ENCODE peak calls at places on chromosomes 13 and 19, in four cellular contexts. W, U, R and J are unnamed samples.

GRCh38 chr13:51520524-51520923 is 63.7 kb upstream of the WDFY2 start:
- DNase-seq in U (no peak), R (no peak), W (peak), J (no peak)

GRCh38 chr19:49712397-49712859 is 21.5 kb downstream of the CPT1C start:
- DNase-seq in U (peak), R (peak), W (peak), J (no peak)

GRCh38 chr19:43759515-43759914 is 4.8 kb upstream of the SMG9 start:
- DNase-seq in U (no peak), W (peak), R (peak), J (no peak)

GRCh38 chr19:44891016-44891882 is at the start of gene TOMM40:
- DNase-seq in W (peak), U (no peak), R (no peak), J (no peak)

GRCh38 chr19:51098366-51099069 is 9.7 kb downstream of the CTU1 start:
- DNase-seq in W (no peak), U (no peak), R (no peak), J (no peak)

GRCh38 chr13:92838786-92839185 is 387.8 kb upstream of the GPC6 start:
- DNase-seq in W (peak), U (no peak), R (no peak), J (no peak)

GRCh38 chr19:33872445-33873320 is 76.0 kb downstream of the KCTD15 start:
- DNase-seq in W (no peak), R (no peak), U (no peak), J (no peak)

GRCh38 chr19:7619671-7620441 is 9.5 kb downstream of the XAB2 start:
- DNase-seq in U (no peak), W (no peak), R (no peak), J (no peak)

GRCh38 chr19:43619262-43620060 is at the start of gene ZNF428:
- DNase-seq in U (peak), W (peak), R (peak), J (peak)

GRCh38 chr19:28493881-28494280 is 719.1 kb downstream of the UQCRFS1 start:
- DNase-seq in W (no peak), U (no peak), R (no peak), J (no peak)

GRCh38 chr13:110334841-110335490 is 27.9 kb downstream of the COL4A2 start:
- DNase-seq in U (no peak), W (no peak), R (no peak), J (no peak)

GRCh38 chr13:23790591-23791170 is 98.5 kb downstream of the MIPEP start:
- DNase-seq in W (no peak), R (no peak), U (no peak), J (no peak)

GRCh38 chr19:18097217-18097992 is at the start of gene MAST3:
- DNase-seq in R (peak), U (no peak), W (peak), J (peak)

GRCh38 chr13:109256866-109257760 is 529.3 kb downstream of the IRS2 start:
- DNase-seq in U (no peak), W (peak), R (no peak), J (no peak)

GRCh38 chr13:19766637-19767036 is 16.1 kb downstream of the PSPC1 start:
- DNase-seq in U (no peak), W (no peak), R (no peak), J (no peak)

GRCh38 chr13:111387026-111387871 is 66.8 kb downstream of the TEX29 start:
- DNase-seq in R (no peak), W (no peak), U (no peak), J (no peak)

GRCh38 chr13:45433381-45433790 is 15.2 kb upstream of the SLC25A30 start:
- DNase-seq in R (no peak), W (peak), U (no peak), J (no peak)

GRCh38 chr13:51846756-51847155 is 1.8 kb upstream of the TMEM272 start:
- DNase-seq in W (no peak), R (no peak), U (no peak), J (no peak)

GRCh38 chr13:36536546-36536945 is 104.3 kb downstream of the CCNA1 start:
- DNase-seq in U (no peak), W (no peak), R (no peak), J (no peak)

GRCh38 chr13:43664700-43665191 is 122.0 kb downstream of the ENOX1 start:
- DNase-seq in U (no peak), R (no peak), W (no peak), J (no peak)

GRCh38 chr13:25227690-25228089 is 55.6 kb upstream of the AMER2 start:
- DNase-seq in U (no peak), R (no peak), W (no peak), J (no peak)

GRCh38 chr13:20923272-20923671 is 20.7 kb upstream of the XPO4 start:
- DNase-seq in R (no peak), W (no peak), U (no peak), J (no peak)

GRCh38 chr13:59665736-59666135 is 498.0 kb downstream of the DIAPH3 start:
- DNase-seq in W (no peak), U (no peak), R (no peak), J (no peak)

GRCh38 chr19:11612816-11613511 is 15.7 kb downstream of the ZNF627 start:
- DNase-seq in W (peak), U (no peak), R (no peak), J (no peak)

GRCh38 chr19:6887326-6887725 is at the start of gene ADGRE1:
- DNase-seq in U (no peak), R (no peak), W (no peak), J (no peak)

GRCh38 chr19:15869109-15869555 is 28.7 kb downstream of the CYP4F2 start:
- DNase-seq in W (peak), U (no peak), R (peak), J (no peak)

GRCh38 chr13:67150608-67151007 is 79.5 kb downstream of the PCDH9 start:
- DNase-seq in R (no peak), U (no peak), W (no peak), J (no peak)

GRCh38 chr19:32908641-32909190 is 39.1 kb upstream of the SLC7A9 start:
- DNase-seq in R (no peak), U (no peak), W (no peak), J (no peak)

GRCh38 chr13:110238795-110239194 is 68.2 kb downstream of the COL4A1 start:
- DNase-seq in U (no peak), R (no peak), W (no peak), J (no peak)

GRCh38 chr13:84025828-84026227 is 143.6 kb upstream of the SLITRK1 start:
- DNase-seq in U (no peak), W (no peak), R (no peak), J (no peak)

GRCh38 chr13:47135800-47136658 is 239.2 kb upstream of the HTR2A start:
- DNase-seq in W (no peak), R (no peak), U (no peak), J (no peak)

GRCh38 chr13:41678320-41678719 is 221.0 kb downstream of the RGCC start:
- DNase-seq in U (no peak), W (no peak), R (no peak), J (no peak)

GRCh38 chr19:33216198-33216830 is 9.3 kb downstream of the SLC7A10 start:
- DNase-seq in U (no peak), W (no peak), R (no peak), J (no peak)

GRCh38 chr13:112124100-112124499 is 57.2 kb downstream of the SOX1 start:
- DNase-seq in U (no peak), R (no peak), W (no peak), J (no peak)

GRCh38 chr13:75685239-75685697 is 49.1 kb downstream of the LMO7 start:
- DNase-seq in W (peak), U (peak), R (no peak), J (no peak)

GRCh38 chr13:26998265-26998664 is 173.3 kb downstream of the USP12 start:
- DNase-seq in W (no peak), U (no peak), R (no peak), J (no peak)

GRCh38 chr19:29768166-29768565 is 43.6 kb upstream of the CCNE1 start:
- DNase-seq in W (no peak), R (no peak), U (no peak), J (no peak)
- TF ChIP-seq HDAC6 in W (no peak), R (no peak), U (no peak), J (no peak)

GRCh38 chr19:47111081-47111589 is 2.4 kb downstream of the ZC3H4 start:
- DNase-seq in U (no peak), R (peak), W (no peak), J (no peak)

GRCh38 chr19:47111682-47112165 is 1.9 kb downstream of the ZC3H4 start:
- DNase-seq in U (no peak), R (no peak), W (no peak), J (no peak)

GRCh38 chr19:47112166-47112663 is 1.4 kb downstream of the ZC3H4 start:
- DNase-seq in R (peak), W (peak), U (peak), J (no peak)

GRCh38 chr19:47112664-47113445 is 721 bp downstream of the ZC3H4 start:
- DNase-seq in U (peak), W (peak), R (peak), J (peak)

GRCh38 chr19:47113446-47114348 is at the start of gene ZC3H4:
- DNase-seq in R (peak), W (peak), U (peak), J (peak)
- TF ChIP-seq POLR2A in R (peak), W (peak), U (peak), J (no peak)

GRCh38 chr13:22648325-22648758 is 532.4 kb upstream of the SGCG start:
- DNase-seq in U (no peak), R (no peak), W (no peak), J (no peak)
- TF ChIP-seq HDAC6 in U (no peak), R (no peak), W (no peak), J (no peak)

DNA sequence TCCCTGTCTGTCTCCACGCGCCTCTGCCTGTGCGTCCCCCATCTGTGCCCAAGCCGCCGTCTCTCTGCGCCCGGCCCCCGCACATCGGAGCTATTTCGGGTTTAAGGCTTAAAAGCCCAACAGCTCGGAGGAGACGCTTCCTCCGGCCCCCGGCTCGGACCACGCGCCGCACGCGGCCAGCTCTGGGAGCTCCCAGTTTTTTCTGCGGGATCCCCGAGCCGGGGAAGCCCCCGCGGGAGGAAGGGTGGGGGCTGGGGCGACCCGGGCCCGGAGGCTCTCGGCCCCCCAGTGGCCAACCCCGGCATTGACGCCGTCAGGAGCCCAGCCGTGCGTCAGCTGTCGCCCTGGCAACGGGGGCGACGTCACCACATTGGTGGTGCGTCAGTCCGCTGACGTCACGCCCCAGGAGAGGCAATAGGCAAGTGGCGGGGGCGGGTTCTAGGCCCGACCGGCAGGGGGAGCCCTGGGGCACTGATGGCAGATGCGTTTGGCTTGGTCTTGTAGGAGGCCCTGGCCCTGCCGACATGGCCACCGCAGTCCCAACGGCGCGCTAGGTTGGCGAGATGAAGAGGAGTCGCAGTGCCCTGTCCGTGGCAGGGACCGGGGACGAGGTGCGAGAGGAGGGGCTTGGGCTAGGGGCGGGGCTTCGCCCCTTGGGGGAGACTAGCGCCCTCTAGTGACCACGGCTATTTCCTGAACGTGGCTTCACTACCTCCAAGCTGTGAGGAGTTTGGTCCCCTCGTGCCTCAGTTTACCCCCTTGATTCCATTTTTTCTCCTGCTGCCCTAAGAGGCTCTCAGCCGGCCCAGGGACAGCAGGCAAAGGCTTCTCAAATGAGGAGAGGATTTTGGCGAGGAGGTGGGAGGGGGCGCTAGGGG is 3.7 kb upstream of the PDE4A start:
- DNase-seq in W (peak), U (peak), R (peak), J (peak)
- TF ChIP-seq POLR2A in W (no peak), U (no peak), R (peak), J (no peak)

DNA sequence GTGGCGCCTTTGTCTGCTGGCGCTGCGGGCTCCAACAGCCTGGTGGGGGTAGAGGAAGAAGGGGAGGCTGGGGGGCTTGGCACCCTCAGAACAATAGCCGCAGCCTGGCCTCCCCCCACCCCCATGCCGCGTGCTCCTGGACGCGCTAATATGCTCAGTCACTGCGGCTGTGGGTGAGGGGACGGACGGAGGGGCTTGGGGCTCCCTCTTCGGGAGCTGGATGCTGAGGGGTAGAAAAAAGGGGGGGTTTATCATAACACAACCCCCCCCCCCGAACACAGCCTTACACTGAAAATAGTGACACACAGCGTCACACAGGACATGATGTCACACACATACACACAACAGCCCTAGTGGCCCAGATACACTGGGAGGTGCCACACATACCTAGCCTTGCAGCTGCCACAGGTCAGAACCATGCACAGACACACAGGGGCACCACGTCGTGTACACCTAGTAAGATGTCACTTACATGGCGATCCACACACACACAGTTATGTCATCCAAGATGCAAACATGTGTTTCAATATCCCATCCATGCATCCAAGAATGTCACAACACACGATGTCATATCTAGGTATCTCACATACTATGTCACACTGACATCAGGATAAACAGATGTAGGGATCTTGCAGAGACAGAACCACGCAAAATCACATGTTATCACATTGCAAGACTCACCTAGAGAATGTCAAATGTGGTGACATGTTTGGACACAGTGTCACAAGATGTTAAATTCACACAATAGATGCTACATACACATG is 760 bp downstream of the MAST1 start:
- DNase-seq in U (no peak), R (no peak), W (no peak), J (no peak)
- TF ChIP-seq HDAC6 in U (no peak), R (no peak), W (no peak), J (no peak)

DNA sequence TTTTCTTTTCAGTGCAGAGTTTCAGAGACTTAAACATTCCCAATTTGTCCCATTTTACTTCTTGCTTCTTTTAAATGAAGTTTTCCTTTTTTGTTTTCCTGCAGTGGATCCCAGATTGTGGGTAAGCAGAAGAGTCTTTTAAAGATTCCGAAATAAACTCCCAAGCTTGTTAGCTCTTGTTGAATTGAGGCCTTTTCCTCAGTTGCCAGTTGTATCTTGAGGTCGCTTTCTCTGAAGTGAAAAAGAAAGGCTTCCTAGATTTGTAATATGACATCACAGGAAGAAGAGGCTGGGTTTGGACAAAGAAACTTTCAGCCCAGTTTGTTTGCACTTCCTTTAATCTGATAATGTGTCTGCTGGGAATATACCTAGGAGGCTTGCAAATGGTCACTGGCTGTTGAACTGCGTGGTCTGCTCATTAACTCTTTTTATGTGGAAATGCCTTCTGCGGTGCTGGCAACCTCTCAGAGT is at the start of gene LPAR6:
- DNase-seq in W (peak), U (no peak), R (no peak), J (no peak)
- TF ChIP-seq POLR2A in W (peak), U (no peak), R (no peak), J (no peak)